ENCODE peak calls at places on chromosomes 2 and 18, in ten cellular contexts. F is sciatic nerve; B is activated CD8-positive, alpha-beta memory T cell treated with anti-CD3 and anti-CD28 coated beads for 48 hours; D is CD8-positive, alpha-beta T cell; P is activated CD4-positive, alpha-beta T cell treated with anti-CD3 and anti-CD28 coated beads, Interleukin-2, amount 50 U/mL, for 48 hours; O is psoas muscle; R is progenitor cell of endocrine pancreas; X is CD4-positive, alpha-beta memory T cell; A is ELF-1; J is GM10248. S is an unnamed sample.
A peak's percentile ranks its signal among the peaks of the same experiment; 100 is the strongest.

GRCh38 chr2:211225784-211226183 is 669.4 kb downstream of the CPS1 start:
- DNase-seq in J (no peak), F (no peak), R (no peak), X (no peak), O (no peak), P (no peak), B (no peak), A (no peak), D (no peak), S (no peak)

GRCh38 chr18:26040051-26040656 is 50.3 kb downstream of the SS18 start:
- DNase-seq in F (no peak), X (no peak), J (no peak), B (no peak), O (no peak), R (no peak), P (no peak), A (no peak), D (no peak), S (no peak)

GRCh38 chr18:49892148-49892924 is 79.0 kb upstream of the ACAA2 start:
- DNase-seq in B (no peak), J (no peak), O (no peak), A (no peak), P (no peak), X (no peak), F (no peak), D (no peak), R (no peak), S (no peak)

GRCh38 chr2:70036290-70036689 is 51.0 kb upstream of the PCBP1 start:
- DNase-seq in R (no peak), J (no peak), O (no peak), B (no peak), P (no peak), X (no peak), A (no peak), D (no peak), F (no peak), S (no peak)

GRCh38 chr2:44171018-44171417 is 2.3 kb downstream of the PPM1B start:
- DNase-seq in J (no peak), B (no peak), F (no peak), X (no peak), D (no peak), P (no peak), A (no peak), R (no peak), O (no peak), S (no peak)

GRCh38 chr2:144466637-144467036 is 53.3 kb downstream of the ZEB2 start:
- DNase-seq in F (no peak), P (no peak), A (no peak), X (no peak), O (no peak), J (no peak), R (no peak), D (no peak), B (no peak), S (no peak)

GRCh38 chr2:19785432-19785831 is 116.4 kb downstream of the TTC32 start:
- DNase-seq in X (no peak), J (no peak), R (no peak), P (no peak), O (no peak), F (no peak), D (no peak), A (no peak), B (no peak), S (no peak)

GRCh38 chr18:13278231-13278630 is 59.7 kb downstream of the LDLRAD4 start:
- DNase-seq in J (no peak), X (no peak), P (no peak), A (no peak), F (peak; percentile 17), B (no peak), D (no peak), O (no peak), R (no peak), S (no peak)

GRCh38 chr2:128536925-128537620 is 218.4 kb upstream of the HS6ST1 start:
- DNase-seq in B (no peak), P (peak; percentile 12), R (no peak), D (no peak), O (no peak), F (no peak), J (no peak), A (peak; percentile 74), X (no peak), S (no peak)

GRCh38 chr18:1017679-1018078 is 113.0 kb downstream of the ADCYAP1 start:
- DNase-seq in X (no peak), D (no peak), A (no peak), B (no peak), R (no peak), O (no peak), F (no peak), J (no peak), P (no peak), S (no peak)

GRCh38 chr2:182822733-182823132 is 43.7 kb downstream of the FRZB start:
- DNase-seq in F (no peak), A (no peak), D (no peak), O (no peak), J (no peak), B (no peak), R (no peak), X (no peak), P (no peak), S (no peak)

GRCh38 chr2:120826716-120827410 is 91.2 kb downstream of the GLI2 start:
- DNase-seq in R (no peak), B (no peak), P (no peak), J (no peak), A (no peak), F (peak; percentile 42), X (no peak), D (no peak), O (peak; percentile 38), S (no peak)

GRCh38 chr2:55611997-55612396 is 5.4 kb downstream of the PPP4R3B start:
- DNase-seq in B (no peak), J (no peak), F (no peak), A (no peak), O (no peak), P (no peak), X (no peak), D (no peak), R (no peak), S (no peak)